ENCODE peak calls at places on chromosomes 4 and X, in five cellular contexts. One of them, this sample, is unnamed.

GRCh38 chrX:11151799-11152591 is 40.9 kb downstream of the HCCS start:
- DNase-seq in spleen: no peak
- DNase-seq in mammary epithelial cell: no peak
- DNase-seq in ovary: no peak
- DNase-seq in tibial artery: no peak
- DNase-seq in this sample: peak; percentile 2

GRCh38 chr4:109548655-109549054 is 11.4 kb upstream of the MCUB start:
- DNase-seq in spleen: no peak
- DNase-seq in mammary epithelial cell: peak; percentile 92
- DNase-seq in tibial artery: no peak
- DNase-seq in ovary: no peak
- DNase-seq in this sample: peak; percentile 72

GRCh38 chrX:150200820-150201287 is 162.3 kb upstream of the MAMLD1 start:
- DNase-seq in mammary epithelial cell: peak; percentile 98
- DNase-seq in tibial artery: peak; percentile 88
- DNase-seq in ovary: peak; percentile 58
- DNase-seq in spleen: peak; percentile 57
- DNase-seq in this sample: peak; percentile 89

GRCh38 chr4:1241936-1242505 is 6.9 kb downstream of the CTBP1 start:
- DNase-seq in ovary: peak; percentile 5
- DNase-seq in spleen: peak; percentile 70
- DNase-seq in mammary epithelial cell: no peak
- DNase-seq in tibial artery: peak; percentile 40
- DNase-seq in this sample: no peak

GRCh38 chrX:11244641-11245040 is 48.6 kb upstream of the AMELX start:
- DNase-seq in spleen: no peak
- DNase-seq in mammary epithelial cell: peak; percentile 52
- DNase-seq in tibial artery: no peak
- DNase-seq in ovary: no peak
- DNase-seq in this sample: no peak

GRCh38 chrX:150899191-150899757 is 806 bp upstream of the CD99L2 start:
- DNase-seq in mammary epithelial cell: peak; percentile 14
- DNase-seq in tibial artery: peak; percentile 65
- DNase-seq in spleen: peak; percentile 90
- DNase-seq in ovary: peak; percentile 8
- DNase-seq in this sample: no peak

GRCh38 chr4:337932-338758 is 531 bp downstream of the ZNF141 start:
- DNase-seq in tibial artery: no peak
- DNase-seq in mammary epithelial cell: peak; percentile 4
- DNase-seq in ovary: peak; percentile 48
- DNase-seq in spleen: peak; percentile 91
- DNase-seq in this sample: peak; percentile 6

GRCh38 chrX:31929366-31929765 is 857.5 kb upstream of the FTHL17 start:
- DNase-seq in spleen: no peak
- DNase-seq in ovary: no peak
- DNase-seq in mammary epithelial cell: no peak
- DNase-seq in tibial artery: no peak
- DNase-seq in this sample: no peak

DNA sequence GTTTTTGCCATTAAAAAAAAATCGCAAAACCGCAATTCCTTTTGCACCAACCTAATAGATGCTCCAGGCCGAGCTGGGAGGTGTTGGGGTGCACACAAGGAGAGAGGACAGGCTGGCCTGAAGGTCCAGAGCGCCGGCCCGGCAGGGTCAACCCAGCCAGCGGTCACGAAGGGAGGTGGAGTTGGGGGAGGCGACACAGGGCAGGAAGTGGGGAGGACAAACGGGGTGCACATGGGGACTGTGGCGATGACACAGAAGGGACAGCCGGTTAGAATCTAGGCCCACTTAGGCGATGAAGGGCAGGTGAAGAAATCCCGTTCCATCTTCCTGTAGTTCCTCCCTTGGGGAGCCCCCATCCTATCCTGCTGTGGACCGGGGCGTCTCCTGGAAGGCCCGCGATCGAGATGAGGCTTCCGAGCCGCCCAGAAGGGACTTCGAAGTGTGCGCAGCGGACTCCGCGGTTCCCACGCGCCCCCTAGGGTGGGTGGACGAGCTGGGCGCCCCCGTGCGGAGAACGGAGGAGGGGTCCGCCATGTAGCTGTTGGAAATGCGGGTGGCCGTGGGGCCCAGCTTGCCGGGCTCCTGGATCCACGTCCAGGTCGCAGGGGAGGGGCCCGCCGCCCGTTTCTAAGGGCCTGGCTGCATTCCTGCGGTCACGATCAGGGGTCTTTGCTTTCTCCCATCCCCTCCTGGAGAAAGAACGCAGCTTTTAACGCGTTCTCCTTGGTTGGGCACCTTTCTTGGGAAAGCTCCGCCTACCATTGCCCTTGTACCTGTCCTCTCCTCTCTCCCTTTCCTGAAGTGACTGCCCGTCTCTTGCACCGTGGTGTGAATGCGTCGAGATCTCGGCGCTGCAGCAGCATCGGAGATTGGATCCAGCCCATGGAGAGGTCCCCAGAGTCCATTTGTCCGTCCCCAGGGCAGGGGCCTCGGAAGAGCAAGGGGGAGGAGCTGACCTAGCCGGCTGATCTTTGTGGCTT is 17.0 kb upstream of the HPF1 start:
- DNase-seq in mammary epithelial cell: no peak
- DNase-seq in ovary: no peak
- DNase-seq in spleen: peak; percentile 76
- DNase-seq in tibial artery: no peak
- DNase-seq in this sample: no peak
- H3K4me3 ChIP-seq in mammary epithelial cell: no peak overlapping the region
- H3K4me3 ChIP-seq in ovary: peak overlapping the region; percentile 3
- H3K4me3 ChIP-seq in spleen: peak overlapping the region; percentile 11
- H3K4me3 ChIP-seq in tibial artery: no peak overlapping the region
- H3K4me3 ChIP-seq in this sample: peak overlapping the region; percentile 24

DNA sequence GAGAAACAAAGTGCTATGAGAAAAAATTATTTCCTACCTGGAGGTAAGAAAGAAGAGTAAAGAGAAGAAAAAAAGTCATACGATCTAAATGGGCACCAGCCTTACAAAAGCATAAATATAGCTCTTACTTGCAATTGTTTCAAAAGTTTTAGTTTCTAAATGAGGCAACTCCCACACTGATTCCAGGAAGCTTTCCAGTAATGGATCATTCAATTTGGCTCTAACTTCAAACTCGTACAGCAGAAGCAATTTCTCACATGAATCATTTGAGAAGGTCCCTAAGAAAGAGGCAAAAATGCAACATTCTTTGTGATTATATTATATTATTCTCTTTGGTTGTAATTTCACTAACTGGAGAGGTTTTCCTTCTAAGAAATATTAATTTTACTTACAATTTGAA is 109.9 kb downstream of the DLG3 start:
- DNase-seq in spleen: no peak
- DNase-seq in mammary epithelial cell: no peak
- DNase-seq in tibial artery: no peak
- DNase-seq in ovary: no peak
- DNase-seq in this sample: no peak
- TF ChIP-seq CTCF in spleen: no peak
- TF ChIP-seq CTCF in mammary epithelial cell: no peak
- TF ChIP-seq CTCF in tibial artery: no peak
- TF ChIP-seq CTCF in ovary: no peak
- TF ChIP-seq CTCF in this sample: no peak

DNA sequence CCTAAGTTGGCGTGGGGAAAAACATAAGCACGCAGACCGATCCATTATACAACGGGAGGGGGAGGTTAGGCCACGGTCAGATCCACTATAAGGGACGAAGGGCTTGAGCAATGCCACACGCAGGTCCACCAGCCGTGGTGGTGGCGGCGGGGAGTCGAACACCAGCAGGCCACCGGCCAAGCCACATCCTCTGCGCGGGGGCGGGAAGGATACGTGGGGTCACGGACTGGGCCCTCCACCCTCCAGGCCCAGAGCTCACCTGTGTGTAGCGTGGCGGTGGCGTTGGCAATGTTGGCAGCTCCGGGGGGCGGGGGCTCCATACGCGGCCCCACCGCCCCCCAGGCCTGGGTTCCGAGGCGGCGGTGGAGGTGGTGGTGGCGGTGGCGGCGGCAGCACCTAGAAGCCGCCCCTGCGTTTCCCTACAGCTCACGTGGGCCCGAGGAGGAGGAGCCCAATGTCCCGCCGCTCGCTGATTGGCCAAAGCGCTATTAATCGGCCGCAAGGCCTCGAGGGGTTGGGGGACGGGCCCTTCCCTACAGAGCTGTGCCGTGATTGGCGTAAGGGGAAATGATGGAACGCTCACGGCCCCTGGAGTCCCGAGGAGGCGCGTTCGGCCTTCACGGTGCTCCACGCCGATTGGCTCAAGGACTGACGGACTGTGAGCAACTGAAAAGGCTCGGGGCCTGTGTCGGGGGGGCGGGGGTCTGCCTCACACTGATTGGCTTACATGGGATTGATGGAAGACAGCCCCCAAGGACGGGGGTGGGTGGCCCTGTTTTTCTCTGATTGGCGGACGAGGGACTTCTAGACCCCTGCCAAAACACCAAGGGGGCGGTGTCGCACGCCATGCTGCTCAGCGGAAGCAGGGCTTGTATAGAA is at the start of gene ELK1:
- DNase-seq in ovary: peak; percentile 94
- DNase-seq in tibial artery: peak; percentile 98
- DNase-seq in spleen: peak; percentile 96
- DNase-seq in mammary epithelial cell: peak; percentile 97
- DNase-seq in this sample: peak; percentile 93
- H3K4me3 ChIP-seq in ovary: peak within 1 kb of the TSS; percentile 66
- H3K4me3 ChIP-seq in tibial artery: peak within 1 kb of the TSS; percentile 72
- H3K4me3 ChIP-seq in spleen: peak within 1 kb of the TSS; percentile 49
- H3K4me3 ChIP-seq in mammary epithelial cell: peak within 1 kb of the TSS; percentile 52
- H3K4me3 ChIP-seq in this sample: peak within 1 kb of the TSS; percentile 66

GRCh38 chr4:113330200-113330599 is 280.7 kb downstream of the ANK2 start:
- DNase-seq in ovary: no peak
- DNase-seq in spleen: no peak
- DNase-seq in tibial artery: no peak
- DNase-seq in mammary epithelial cell: no peak
- DNase-seq in this sample: no peak

GRCh38 chr4:113331811-113332210 is 282.4 kb downstream of the ANK2 start:
- DNase-seq in ovary: no peak
- DNase-seq in spleen: no peak
- DNase-seq in mammary epithelial cell: no peak
- DNase-seq in tibial artery: no peak
- DNase-seq in this sample: no peak

GRCh38 chr4:113325876-113326615 is 276.6 kb downstream of the ANK2 start:
- DNase-seq in spleen: no peak
- DNase-seq in mammary epithelial cell: peak; percentile 34
- DNase-seq in tibial artery: no peak
- DNase-seq in ovary: no peak
- DNase-seq in this sample: no peak

GRCh38 chr4:113327513-113327912 is 278.1 kb downstream of the ANK2 start:
- DNase-seq in tibial artery: no peak
- DNase-seq in spleen: no peak
- DNase-seq in ovary: no peak
- DNase-seq in mammary epithelial cell: no peak
- DNase-seq in this sample: no peak

GRCh38 chr4:113328514-113328913 is 279.1 kb downstream of the ANK2 start:
- DNase-seq in mammary epithelial cell: no peak
- DNase-seq in ovary: no peak
- DNase-seq in tibial artery: no peak
- DNase-seq in spleen: no peak
- DNase-seq in this sample: no peak
- TF ChIP-seq CTCF in mammary epithelial cell: peak; percentile 38
- TF ChIP-seq CTCF in ovary: no peak
- TF ChIP-seq CTCF in tibial artery: peak; percentile 20
- TF ChIP-seq CTCF in spleen: no peak
- TF ChIP-seq CTCF in this sample: peak; percentile 34

DNA sequence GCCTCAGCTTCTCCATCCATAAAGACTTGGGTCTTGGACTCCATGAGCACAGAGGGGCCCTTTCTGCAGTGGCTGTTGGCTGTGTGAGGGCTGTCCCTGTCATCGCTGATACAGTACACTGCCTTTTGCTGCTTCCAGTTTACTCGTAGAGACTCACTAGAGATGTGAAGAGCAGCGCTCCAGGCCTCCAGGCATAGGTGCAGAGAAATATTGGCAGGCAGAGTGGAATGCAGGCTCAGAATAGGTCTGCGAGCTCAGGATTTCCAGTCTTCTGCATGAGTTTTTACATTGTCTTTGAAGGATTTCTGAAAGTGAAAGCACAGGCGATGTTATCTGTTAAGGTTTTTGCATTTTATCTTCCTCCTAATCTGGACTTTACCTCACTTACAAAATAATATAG is 97.4 kb downstream of the AASDH start:
- DNase-seq in ovary: no peak
- DNase-seq in spleen: no peak
- DNase-seq in mammary epithelial cell: no peak
- DNase-seq in tibial artery: no peak
- DNase-seq in this sample: no peak
- H3K4me3 ChIP-seq in ovary: no peak overlapping the region
- H3K4me3 ChIP-seq in spleen: no peak overlapping the region
- H3K4me3 ChIP-seq in mammary epithelial cell: no peak overlapping the region
- H3K4me3 ChIP-seq in tibial artery: no peak overlapping the region
- H3K4me3 ChIP-seq in this sample: no peak overlapping the region

GRCh38 chr4:52665592-52665991 is 6.5 kb upstream of the USP46 start:
- DNase-seq in mammary epithelial cell: no peak
- DNase-seq in tibial artery: no peak
- DNase-seq in ovary: no peak
- DNase-seq in spleen: no peak
- DNase-seq in this sample: no peak

GRCh38 chr4:52670121-52670520 is 11.0 kb upstream of the USP46 start:
- DNase-seq in ovary: no peak
- DNase-seq in mammary epithelial cell: peak; percentile 63
- DNase-seq in spleen: no peak
- DNase-seq in tibial artery: no peak
- DNase-seq in this sample: no peak

GRCh38 chr4:52670739-52671138 is 11.6 kb upstream of the USP46 start:
- DNase-seq in tibial artery: no peak
- DNase-seq in mammary epithelial cell: no peak
- DNase-seq in ovary: no peak
- DNase-seq in spleen: no peak
- DNase-seq in this sample: no peak
- TF ChIP-seq CTCF in tibial artery: peak; percentile 8
- TF ChIP-seq CTCF in mammary epithelial cell: no peak
- TF ChIP-seq CTCF in ovary: no peak
- TF ChIP-seq CTCF in spleen: no peak
- TF ChIP-seq CTCF in this sample: no peak

GRCh38 chrX:154478728-154479622 is at the start of gene LAGE3:
- DNase-seq in tibial artery: peak; percentile 95
- DNase-seq in mammary epithelial cell: peak; percentile 77
- DNase-seq in ovary: peak; percentile 92
- DNase-seq in spleen: peak; percentile 97
- DNase-seq in this sample: peak; percentile 59
- H3K4me3 ChIP-seq in tibial artery: peak within 1 kb of the TSS; percentile 55
- H3K4me3 ChIP-seq in mammary epithelial cell: peak within 1 kb of the TSS; percentile 11
- H3K4me3 ChIP-seq in ovary: peak within 1 kb of the TSS; percentile 47
- H3K4me3 ChIP-seq in spleen: peak within 1 kb of the TSS; percentile 41
- H3K4me3 ChIP-seq in this sample: peak within 1 kb of the TSS; percentile 37

GRCh38 chrX:13761606-13762005 is 27.1 kb downstream of the OFD1 start:
- DNase-seq in ovary: no peak
- DNase-seq in spleen: no peak
- DNase-seq in mammary epithelial cell: peak; percentile 17
- DNase-seq in tibial artery: no peak
- DNase-seq in this sample: no peak

GRCh38 chrX:13762015-13762414 is 27.5 kb downstream of the OFD1 start:
- DNase-seq in tibial artery: no peak
- DNase-seq in spleen: no peak
- DNase-seq in ovary: no peak
- DNase-seq in mammary epithelial cell: no peak
- DNase-seq in this sample: no peak

GRCh38 chrX:13764284-13764683 is 29.7 kb downstream of the OFD1 start:
- DNase-seq in spleen: no peak
- DNase-seq in ovary: no peak
- DNase-seq in tibial artery: no peak
- DNase-seq in mammary epithelial cell: no peak
- DNase-seq in this sample: no peak

GRCh38 chrX:13763489-13763888 is 28.9 kb downstream of the OFD1 start:
- DNase-seq in ovary: no peak
- DNase-seq in spleen: no peak
- DNase-seq in tibial artery: peak; percentile 66
- DNase-seq in mammary epithelial cell: no peak
- DNase-seq in this sample: no peak

GRCh38 chrX:13764765-13765164 is 30.2 kb downstream of the OFD1 start:
- DNase-seq in mammary epithelial cell: no peak
- DNase-seq in ovary: no peak
- DNase-seq in tibial artery: no peak
- DNase-seq in spleen: no peak
- DNase-seq in this sample: no peak
- TF ChIP-seq CTCF in mammary epithelial cell: no peak
- TF ChIP-seq CTCF in ovary: no peak
- TF ChIP-seq CTCF in tibial artery: no peak
- TF ChIP-seq CTCF in spleen: no peak
- TF ChIP-seq CTCF in this sample: peak; percentile 51